ENCODE peak calls at places on chromosomes 11 and 22, in eight cellular contexts. E is prostate gland, N is transverse colon, Z is HCT116, B is endothelial cell of umbilical vein, S is spleen, T is stomach, D is sigmoid colon. O is an unnamed sample.

GRCh38 chr22:37483594-37484114 is 2.5 kb downstream of the MFNG start:
- DNase-seq in E (no peak), N (no peak), Z (no peak), B (peak; percentile 71), S (no peak), T (no peak), D (no peak), O (no peak)

GRCh38 chr11:72642815-72643511 is 31.3 kb downstream of the PDE2A start:
- DNase-seq in E (peak; percentile 25), N (peak; percentile 63), Z (peak; percentile 32), B (peak; percentile 78), S (peak; percentile 89), T (peak; percentile 56), D (peak; percentile 83), O (no peak)

GRCh38 chr11:108902027-108902469 is 237.2 kb downstream of the DDX10 start:
- DNase-seq in E (no peak), N (no peak), Z (no peak), B (no peak), S (no peak), T (no peak), D (no peak), O (no peak)

GRCh38 chr22:42868751-42869251 is 11.7 kb upstream of the ARFGAP3 start:
- DNase-seq in E (peak; percentile 90), N (peak; percentile 45), Z (no peak), B (no peak), S (no peak), T (peak; percentile 91), D (peak; percentile 90), O (no peak)

GRCh38 chr22:41668971-41669911 is 19.4 kb downstream of the SNU13 start:
- DNase-seq in E (no peak), N (no peak), Z (no peak), B (peak; percentile 37), S (no peak), T (no peak), D (no peak), O (no peak)

GRCh38 chr11:44940835-44941234 is 9.8 kb downstream of the TP53I11 start:
- DNase-seq in E (no peak), N (no peak), Z (no peak), B (no peak), S (no peak), T (no peak), D (no peak), O (no peak)

GRCh38 chr11:4044971-4045646 is 49.5 kb upstream of the RRM1 start:
- DNase-seq in E (peak; percentile 65), N (no peak), Z (no peak), B (peak; percentile 27), S (no peak), T (no peak), D (no peak), O (no peak)

GRCh38 chr11:129324533-129325175 is 51.0 kb upstream of the BARX2 start:
- DNase-seq in E (no peak), N (peak; percentile 68), Z (no peak), B (no peak), S (no peak), T (peak; percentile 50), D (no peak), O (peak; percentile 58)

GRCh38 chr11:69439651-69440464 is 41.6 kb upstream of the LINC01488 start:
- DNase-seq in E (no peak), N (no peak), Z (no peak), B (no peak), S (peak; percentile 63), T (no peak), D (no peak), O (no peak)

GRCh38 chr11:126842038-126842437 is 158.5 kb downstream of the KIRREL3 start:
- DNase-seq in E (no peak), N (no peak), Z (no peak), B (no peak), S (no peak), T (no peak), D (no peak), O (no peak)

GRCh38 chr11:62427630-62428233 is 8.9 kb downstream of the SCGB1A1 start:
- DNase-seq in E (no peak), N (no peak), Z (no peak), B (no peak), S (no peak), T (no peak), D (no peak), O (no peak)

GRCh38 chr11:68903631-68904457 is at the start of the genes IGHMBP2 and MRPL21:
- DNase-seq in E (peak; percentile 80), N (peak; percentile 89), Z (peak; percentile 70), B (peak; percentile 81), S (peak; percentile 97), T (peak; percentile 90), D (peak; percentile 92), O (peak; percentile 88)

GRCh38 chr11:61152816-61153592 is 8.2 kb downstream of the VPS37C start:
- DNase-seq in E (no peak), N (no peak), Z (no peak), B (peak; percentile 32), S (peak; percentile 38), T (no peak), D (peak; percentile 56), O (no peak)

GRCh38 chr11:126808851-126809250 is 191.7 kb downstream of the KIRREL3 start:
- DNase-seq in E (no peak), N (no peak), Z (no peak), B (no peak), S (no peak), T (no peak), D (no peak), O (no peak)

GRCh38 chr11:932435-932834 is 6.8 kb downstream of the AP2A2 start:
- DNase-seq in E (no peak), N (no peak), Z (no peak), B (peak; percentile 73), S (no peak), T (no peak), D (no peak), O (no peak)

GRCh38 chr11:115348404-115348803 is 155.8 kb downstream of the CADM1 start:
- DNase-seq in E (no peak), N (no peak), Z (no peak), B (no peak), S (no peak), T (no peak), D (no peak), O (no peak)

GRCh38 chr11:3037041-3037944 is 19.9 kb downstream of the CARS1 start:
- DNase-seq in E (peak; percentile 60), N (peak; percentile 82), Z (peak; percentile 31), B (peak; percentile 54), S (peak; percentile 86), T (peak; percentile 87), D (peak; percentile 90), O (no peak)

GRCh38 chr11:111097191-111097590 is 148.3 kb upstream of the POU2AF2 start:
- DNase-seq in E (no peak), N (peak; percentile 11), Z (peak; percentile 3), B (no peak), S (no peak), T (peak; percentile 44), D (no peak), O (no peak)

GRCh38 chr11:911031-911889 is 650 bp upstream of the CHID1 start:
- DNase-seq in E (no peak), N (peak; percentile 47), Z (no peak), B (peak; percentile 51), S (peak; percentile 76), T (peak; percentile 42), D (no peak), O (no peak)

GRCh38 chr11:15886866-15887265 is 469.5 kb downstream of the SOX6 start:
- DNase-seq in E (no peak), N (no peak), Z (no peak), B (no peak), S (no peak), T (no peak), D (no peak), O (no peak)

GRCh38 chr11:2109541-2110019 is 29.6 kb downstream of the IGF2 start:
- DNase-seq in E (no peak), N (no peak), Z (no peak), B (peak; percentile 93), S (no peak), T (no peak), D (no peak), O (no peak)

GRCh38 chr11:32884770-32885384 is 7.7 kb upstream of the QSER1 start:
- DNase-seq in E (no peak), N (no peak), Z (no peak), B (peak; percentile 19), S (no peak), T (no peak), D (no peak), O (no peak)

GRCh38 chr11:62806611-62807121 is 1.4 kb upstream of the NXF1 start:
- DNase-seq in E (no peak), N (peak; percentile 10), Z (no peak), B (no peak), S (no peak), T (no peak), D (peak; percentile 70), O (no peak)

GRCh38 chr11:26344647-26345046 is 12.7 kb downstream of the ANO3 start:
- DNase-seq in E (no peak), N (no peak), Z (no peak), B (no peak), S (no peak), T (no peak), D (no peak), O (no peak)

GRCh38 chr11:43931717-43932039 is 10.8 kb upstream of the C11orf96 start:
- DNase-seq in E (no peak), N (no peak), Z (no peak), B (no peak), S (no peak), T (no peak), D (no peak), O (no peak)
- TF ChIP-seq CTCF in E (no peak), N (no peak), Z (no peak), B (no peak), S (no peak), T (no peak), D (no peak), O (no peak)

GRCh38 chr11:92909214-92909613 is 60.2 kb upstream of the MTNR1B start:
- DNase-seq in E (no peak), N (no peak), Z (no peak), B (no peak), S (no peak), T (no peak), D (no peak), O (no peak)
- TF ChIP-seq POLR2AphosphoS5 in E (no peak), N (no peak), Z (no peak), B (no peak), S (no peak), T (no peak), D (no peak), O (no peak)

GRCh38 chr11:17229481-17230152 is 21.8 kb upstream of the PIK3C2A start:
- DNase-seq in E (no peak), N (no peak), Z (no peak), B (no peak), S (no peak), T (no peak), D (no peak), O (no peak)

GRCh38 chr11:17221968-17222367 is 14.2 kb upstream of the PIK3C2A start:
- DNase-seq in E (no peak), N (no peak), Z (no peak), B (no peak), S (no peak), T (no peak), D (no peak), O (no peak)

GRCh38 chr11:17219016-17219415 is 11.2 kb upstream of the PIK3C2A start:
- DNase-seq in E (no peak), N (no peak), Z (no peak), B (no peak), S (no peak), T (no peak), D (no peak), O (no peak)

GRCh38 chr11:17224727-17225126 is 16.9 kb upstream of the PIK3C2A start:
- DNase-seq in E (no peak), N (no peak), Z (no peak), B (peak; percentile 60), S (no peak), T (no peak), D (no peak), O (no peak)
- H3K4me3 ChIP-seq in E (no peak overlapping the region), N (no peak overlapping the region), Z (no peak overlapping the region), B (no peak overlapping the region), S (no peak overlapping the region), T (no peak overlapping the region), D (no peak overlapping the region), O (no peak overlapping the region)

GRCh38 chr22:38923463-38924196 is 33.8 kb upstream of the APOBEC3A start:
- DNase-seq in E (peak; percentile 52), N (peak; percentile 77), Z (peak; percentile 91), B (peak; percentile 76), S (no peak), T (peak; percentile 80), D (peak; percentile 93), O (no peak)
- TF ChIP-seq CTCF in E (no peak), N (peak; percentile 21), Z (peak; percentile 38), B (no peak), S (peak; percentile 9), T (peak; percentile 22), D (peak; percentile 48), O (no peak)

O was measured in suprapubic skin.